ENCODE peak calls at places on chromosome 3, in seven cellular contexts. One of them, this sample, is unnamed.

GRCh38 chr3:57833763-57834162 is 77.7 kb downstream of the SLMAP start:
- DNase-seq in NCI-H2081: no peak
- DNase-seq in spleen: no peak
- DNase-seq in glutamatergic neuron: no peak
- DNase-seq in stimulated activated naive B cell treated with anti-CD40 and anti-IgM and Interleukin-4, amounts not matched to agents 10 μg/mL and 1 μg/mL and 100 μg/mL, for 72 hours: no peak
- DNase-seq in NCI-H1092: no peak
- DNase-seq in brain microvascular endothelial cell: no peak
- DNase-seq in this sample: no peak

GRCh38 chr3:57194641-57195040 is 5.1 kb downstream of the HESX1 start:
- DNase-seq in NCI-H2081: no peak
- DNase-seq in spleen: no peak
- DNase-seq in glutamatergic neuron: no peak
- DNase-seq in stimulated activated naive B cell treated with anti-CD40 and anti-IgM and Interleukin-4, amounts not matched to agents 10 μg/mL and 1 μg/mL and 100 μg/mL, for 72 hours: no peak
- DNase-seq in NCI-H1092: no peak
- DNase-seq in brain microvascular endothelial cell: no peak
- DNase-seq in this sample: no peak

GRCh38 chr3:30502742-30503073 is 103.7 kb upstream of the TGFBR2 start:
- DNase-seq in NCI-H2081: no peak
- DNase-seq in spleen: no peak
- DNase-seq in glutamatergic neuron: no peak
- DNase-seq in stimulated activated naive B cell treated with anti-CD40 and anti-IgM and Interleukin-4, amounts not matched to agents 10 μg/mL and 1 μg/mL and 100 μg/mL, for 72 hours: no peak
- DNase-seq in NCI-H1092: no peak
- DNase-seq in brain microvascular endothelial cell: no peak
- DNase-seq in this sample: no peak

GRCh38 chr3:30195352-30195751 is 411.0 kb upstream of the TGFBR2 start:
- DNase-seq in NCI-H2081: no peak
- DNase-seq in spleen: no peak
- DNase-seq in glutamatergic neuron: no peak
- DNase-seq in stimulated activated naive B cell treated with anti-CD40 and anti-IgM and Interleukin-4, amounts not matched to agents 10 μg/mL and 1 μg/mL and 100 μg/mL, for 72 hours: no peak
- DNase-seq in NCI-H1092: no peak
- DNase-seq in brain microvascular endothelial cell: no peak
- DNase-seq in this sample: no peak

GRCh38 chr3:73096169-73096568 is 34.7 kb downstream of the EBLN2 start:
- DNase-seq in NCI-H2081: no peak
- DNase-seq in spleen: no peak
- DNase-seq in glutamatergic neuron: no peak
- DNase-seq in stimulated activated naive B cell treated with anti-CD40 and anti-IgM and Interleukin-4, amounts not matched to agents 10 μg/mL and 1 μg/mL and 100 μg/mL, for 72 hours: no peak
- DNase-seq in NCI-H1092: no peak
- DNase-seq in brain microvascular endothelial cell: no peak
- DNase-seq in this sample: no peak

GRCh38 chr3:53821631-53822068 is 24.6 kb downstream of the CHDH start:
- DNase-seq in NCI-H2081: no peak
- DNase-seq in spleen: no peak
- DNase-seq in glutamatergic neuron: peak
- DNase-seq in stimulated activated naive B cell treated with anti-CD40 and anti-IgM and Interleukin-4, amounts not matched to agents 10 μg/mL and 1 μg/mL and 100 μg/mL, for 72 hours: no peak
- DNase-seq in NCI-H1092: no peak
- DNase-seq in brain microvascular endothelial cell: no peak
- DNase-seq in this sample: peak

GRCh38 chr3:167738037-167738436 is 2.5 kb downstream of the SERPINI1 start:
- DNase-seq in NCI-H2081: no peak
- DNase-seq in spleen: no peak
- DNase-seq in glutamatergic neuron: no peak
- DNase-seq in stimulated activated naive B cell treated with anti-CD40 and anti-IgM and Interleukin-4, amounts not matched to agents 10 μg/mL and 1 μg/mL and 100 μg/mL, for 72 hours: no peak
- DNase-seq in NCI-H1092: no peak
- DNase-seq in brain microvascular endothelial cell: no peak
- DNase-seq in this sample: no peak

GRCh38 chr3:196739671-196740475 is at the start of gene PAK2:
- DNase-seq in NCI-H2081: peak
- DNase-seq in spleen: peak
- DNase-seq in glutamatergic neuron: peak
- DNase-seq in stimulated activated naive B cell treated with anti-CD40 and anti-IgM and Interleukin-4, amounts not matched to agents 10 μg/mL and 1 μg/mL and 100 μg/mL, for 72 hours: peak
- DNase-seq in NCI-H1092: peak
- DNase-seq in brain microvascular endothelial cell: peak
- DNase-seq in this sample: peak

GRCh38 chr3:14521611-14522010 is 18.5 kb downstream of the GRIP2 start:
- DNase-seq in NCI-H2081: no peak
- DNase-seq in spleen: peak
- DNase-seq in glutamatergic neuron: peak
- DNase-seq in stimulated activated naive B cell treated with anti-CD40 and anti-IgM and Interleukin-4, amounts not matched to agents 10 μg/mL and 1 μg/mL and 100 μg/mL, for 72 hours: no peak
- DNase-seq in NCI-H1092: no peak
- DNase-seq in brain microvascular endothelial cell: no peak
- DNase-seq in this sample: peak

GRCh38 chr3:123088360-123088759 is 21.5 kb downstream of the PDIA5 start:
- DNase-seq in NCI-H2081: no peak
- DNase-seq in spleen: no peak
- DNase-seq in glutamatergic neuron: no peak
- DNase-seq in stimulated activated naive B cell treated with anti-CD40 and anti-IgM and Interleukin-4, amounts not matched to agents 10 μg/mL and 1 μg/mL and 100 μg/mL, for 72 hours: no peak
- DNase-seq in NCI-H1092: no peak
- DNase-seq in brain microvascular endothelial cell: no peak
- DNase-seq in this sample: no peak

GRCh38 chr3:170804095-170804494 is 65.9 kb downstream of the RPL22L1 start:
- DNase-seq in NCI-H2081: no peak
- DNase-seq in spleen: no peak
- DNase-seq in glutamatergic neuron: no peak
- DNase-seq in stimulated activated naive B cell treated with anti-CD40 and anti-IgM and Interleukin-4, amounts not matched to agents 10 μg/mL and 1 μg/mL and 100 μg/mL, for 72 hours: no peak
- DNase-seq in NCI-H1092: no peak
- DNase-seq in brain microvascular endothelial cell: no peak
- DNase-seq in this sample: no peak

This sample was measured in lower leg skin.